ENCODE peak calls at places on chromosome 7, in seven cellular contexts. Y is H9, Z is neuronal stem cell, X is IMR-90, P is mesendoderm, Q is H1, K is mesenchymal stem cell. H is an unnamed sample.

GRCh38 chr7:46633200-46633599 is 712.1 kb upstream of the IGFBP3 start:
- DNase-seq in Y (no peak), Z (no peak), X (no peak), P (no peak), Q (no peak), K (no peak), H (no peak)

GRCh38 chr7:115968166-115968565 is 62.4 kb downstream of the TFEC start:
- DNase-seq in Y (no peak), Z (no peak), X (no peak), P (no peak), Q (no peak), K (no peak), H (no peak)

GRCh38 chr7:123319911-123320310 is 120.1 kb upstream of the SLC13A1 start:
- DNase-seq in Y (no peak), Z (no peak), X (no peak), P (no peak), Q (no peak), K (no peak), H (no peak)

GRCh38 chr7:90625562-90625961 is 29.4 kb downstream of the CDK14 start:
- DNase-seq in Y (no peak), Z (peak), X (peak), P (peak), Q (peak), K (peak), H (no peak)

GRCh38 chr7:41763626-41764025 is 60.7 kb upstream of the INHBA start:
- DNase-seq in Y (no peak), Z (no peak), X (peak), P (no peak), Q (no peak), K (no peak), H (no peak)

GRCh38 chr7:39923086-39923485 is 27.0 kb upstream of the CDK13 start:
- DNase-seq in Y (no peak), Z (no peak), X (no peak), P (no peak), Q (no peak), K (no peak), H (no peak)

GRCh38 chr7:52897708-52898107 is 137.7 kb upstream of the POM121L12 start:
- DNase-seq in Y (no peak), Z (no peak), X (no peak), P (no peak), Q (no peak), K (no peak), H (no peak)

GRCh38 chr7:150979706-150980390 is 1.7 kb upstream of the KCNH2 start:
- DNase-seq in Y (no peak), Z (no peak), X (no peak), P (no peak), Q (no peak), K (no peak), H (no peak)

GRCh38 chr7:5549096-5549896 is 125.7 kb upstream of the TNRC18 start:
- DNase-seq in Y (no peak), Z (no peak), X (peak), P (peak), Q (no peak), K (peak), H (peak)

GRCh38 chr7:47351233-47352154 is 230.4 kb downstream of the TNS3 start:
- DNase-seq in Y (no peak), Z (no peak), X (no peak), P (peak), Q (no peak), K (no peak), H (no peak)

GRCh38 chr7:77200542-77200941 is 923 bp upstream of the FGL2 start:
- DNase-seq in Y (no peak), Z (no peak), X (no peak), P (no peak), Q (no peak), K (no peak), H (no peak)
- H2BK120ac ChIP-seq in Y (no peak), Z (no peak), X (no peak), P (no peak), Q (no peak), K (no peak), H (no peak)

DNA sequence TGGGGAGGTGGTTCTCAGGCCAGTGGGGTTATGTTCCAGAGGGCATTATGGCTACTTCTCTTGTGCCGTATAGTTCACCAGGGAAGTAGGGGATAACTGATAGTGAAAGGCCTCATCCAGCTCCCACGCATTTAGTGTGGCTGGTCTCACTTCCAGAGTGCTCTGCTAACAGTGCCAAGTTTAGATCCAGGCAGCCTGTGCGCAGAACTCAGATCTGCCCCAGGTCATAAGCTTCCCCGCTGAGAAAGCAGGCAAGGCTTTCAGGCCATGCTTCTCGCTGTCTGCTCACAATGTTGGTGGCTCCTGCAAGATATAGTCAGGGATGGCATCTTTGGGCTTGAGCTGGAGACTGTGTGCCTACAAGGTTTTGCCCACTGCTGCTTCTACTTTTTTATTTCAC is 11.3 kb downstream of the AGK start:
- DNase-seq in Y (no peak), Z (no peak), X (no peak), P (no peak), Q (no peak), K (no peak), H (no peak)
- H2BK120ac ChIP-seq in Y (no peak), Z (no peak), X (no peak), P (no peak), Q (no peak), K (no peak), H (no peak)

DNA sequence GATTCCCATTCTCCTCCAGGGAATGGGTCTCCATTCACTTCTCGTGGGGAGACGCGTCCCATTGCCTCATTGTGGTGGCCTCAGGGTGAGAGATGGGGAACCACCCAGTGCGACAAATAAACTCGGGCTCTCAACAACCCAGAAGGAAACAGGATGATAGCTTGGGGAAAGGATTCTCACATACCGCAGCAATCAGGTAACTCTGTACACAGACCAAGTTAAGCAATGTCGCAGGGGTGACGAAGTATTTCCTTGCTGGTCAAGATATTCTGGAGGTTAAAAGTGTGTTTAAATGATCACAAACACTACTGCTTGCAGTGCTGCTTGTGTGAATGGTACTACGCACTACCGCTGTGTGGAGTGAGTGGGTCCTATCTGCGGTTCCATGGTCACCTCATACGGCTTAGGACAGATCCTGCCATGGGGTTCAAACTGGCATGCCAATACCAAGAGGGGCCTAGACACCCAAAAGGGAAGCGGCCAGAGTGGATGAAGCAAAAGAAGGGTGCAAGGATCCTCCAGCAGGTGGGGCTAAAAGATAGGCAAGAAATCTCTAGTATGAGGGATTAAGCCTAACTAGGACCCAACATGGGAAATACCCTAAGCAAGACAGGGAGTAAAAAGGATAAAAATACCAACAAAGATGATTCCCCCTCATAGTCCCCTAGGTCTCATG is 143.8 kb upstream of the TMEM106B start:
- DNase-seq in Y (peak), Z (peak), X (peak), P (peak), Q (peak), K (peak), H (peak)
- H2BK120ac ChIP-seq in Y (no peak), Z (no peak), X (no peak), P (no peak), Q (no peak), K (no peak), H (no peak)

GRCh38 chr7:7242899-7243298 is 60.6 kb downstream of the C1GALT1 start:
- DNase-seq in Y (no peak), Z (no peak), X (no peak), P (no peak), Q (no peak), K (no peak), H (no peak)
- H2BK120ac ChIP-seq in Y (no peak), Z (no peak), X (no peak), P (no peak), Q (no peak), K (no peak), H (no peak)

DNA sequence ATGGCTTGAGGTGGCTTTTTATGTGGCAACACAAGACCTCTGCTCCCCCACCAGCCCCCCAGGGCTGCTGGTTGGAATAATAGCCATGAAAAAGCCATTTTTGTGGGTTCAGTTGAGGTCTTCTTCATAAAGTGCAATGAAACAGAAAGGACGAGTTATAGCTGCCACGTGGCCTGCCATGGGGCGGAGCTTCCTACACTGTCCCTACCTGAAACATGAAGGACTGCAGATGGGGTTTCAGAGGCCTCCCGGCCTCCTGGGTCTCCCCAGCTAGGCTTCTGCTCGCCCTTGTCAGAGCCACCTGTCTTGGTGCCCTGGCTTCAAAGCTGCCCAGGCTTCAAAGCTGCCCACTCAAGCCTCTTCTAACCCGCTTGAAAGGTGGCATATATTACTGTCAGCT is 245.8 kb upstream of the PODXL start:
- DNase-seq in Y (no peak), Z (no peak), X (no peak), P (no peak), Q (no peak), K (no peak), H (no peak)
- H2BK120ac ChIP-seq in Y (no peak), Z (no peak), X (no peak), P (no peak), Q (no peak), K (no peak), H (no peak)

DNA sequence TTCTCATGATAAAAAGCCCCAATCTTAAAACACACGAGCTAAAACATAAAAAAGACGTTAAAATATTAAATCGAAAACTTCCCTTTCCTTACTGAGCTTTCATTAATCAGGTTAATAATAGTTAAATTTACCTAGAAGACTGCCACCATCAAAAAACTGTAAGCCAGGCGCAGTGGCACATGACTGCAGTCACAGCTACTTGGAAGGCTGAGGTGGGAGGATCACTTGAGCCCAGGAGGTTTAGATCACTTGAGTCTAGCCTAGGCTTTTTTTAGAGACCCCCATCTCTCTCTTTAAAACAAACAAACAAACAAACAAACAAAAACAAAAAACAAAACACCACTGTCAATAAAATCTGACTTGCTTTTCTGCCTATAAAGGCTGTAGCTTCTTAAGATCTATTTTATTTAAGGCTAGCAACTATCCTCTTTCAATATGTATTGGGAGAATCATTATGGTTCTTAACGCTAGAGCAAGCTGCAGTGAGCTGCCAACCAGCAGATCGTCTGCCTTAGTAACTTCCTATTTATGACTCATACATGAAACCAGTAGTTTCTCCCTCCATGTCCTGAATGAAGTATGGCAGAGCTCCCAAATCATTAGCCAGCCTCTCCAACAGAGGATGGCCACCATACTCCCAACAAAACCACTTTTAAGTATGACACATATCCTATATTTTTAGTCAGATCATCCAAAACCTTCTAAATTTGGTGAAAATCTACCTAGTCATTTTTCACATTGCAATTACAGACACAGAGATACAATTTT is 163.7 kb downstream of the SRPK2 start:
- DNase-seq in Y (no peak), Z (no peak), X (peak), P (peak), Q (no peak), K (peak), H (peak)
- H2BK120ac ChIP-seq in Y (no peak), Z (no peak), X (peak), P (no peak), Q (no peak), K (no peak), H (no peak)

GRCh38 chr7:37932993-37933392 is 12.6 kb downstream of the EPDR1 start:
- DNase-seq in Y (no peak), Z (no peak), X (no peak), P (no peak), Q (no peak), K (no peak), H (no peak)

GRCh38 chr7:37925620-37926019 is 5.2 kb downstream of the EPDR1 start:
- DNase-seq in Y (no peak), Z (no peak), X (no peak), P (no peak), Q (no peak), K (no peak), H (no peak)

GRCh38 chr7:37927739-37928444 is 7.5 kb downstream of the EPDR1 start:
- DNase-seq in Y (no peak), Z (no peak), X (no peak), P (no peak), Q (no peak), K (no peak), H (no peak)

GRCh38 chr7:37930226-37930948 is 9.9 kb downstream of the EPDR1 start:
- DNase-seq in Y (no peak), Z (no peak), X (no peak), P (no peak), Q (no peak), K (no peak), H (no peak)

DNA sequence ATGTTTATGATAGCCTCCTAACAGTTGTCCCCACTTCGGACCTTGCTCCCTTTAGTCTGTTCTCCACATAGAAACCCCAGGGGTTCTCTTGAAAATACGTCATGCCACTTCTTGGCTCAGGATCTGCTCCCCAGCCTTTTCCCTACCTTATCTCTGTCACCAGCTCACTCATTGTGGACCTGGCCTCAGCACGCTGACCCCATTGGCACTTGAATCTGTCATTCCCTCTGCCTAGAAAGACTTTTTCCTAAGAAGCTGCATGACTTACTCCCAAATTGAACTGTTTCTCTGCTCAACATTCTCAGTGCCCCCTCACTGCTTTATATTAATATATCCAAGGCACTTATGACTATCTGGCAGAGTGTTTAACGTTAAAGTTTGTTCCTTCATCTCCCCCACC is 8.4 kb downstream of the EPDR1 start:
- DNase-seq in Y (no peak), Z (no peak), X (no peak), P (no peak), Q (no peak), K (no peak), H (no peak)
- H2BK120ac ChIP-seq in Y (no peak), Z (no peak), X (no peak), P (no peak), Q (no peak), K (no peak), H (no peak)

DNA sequence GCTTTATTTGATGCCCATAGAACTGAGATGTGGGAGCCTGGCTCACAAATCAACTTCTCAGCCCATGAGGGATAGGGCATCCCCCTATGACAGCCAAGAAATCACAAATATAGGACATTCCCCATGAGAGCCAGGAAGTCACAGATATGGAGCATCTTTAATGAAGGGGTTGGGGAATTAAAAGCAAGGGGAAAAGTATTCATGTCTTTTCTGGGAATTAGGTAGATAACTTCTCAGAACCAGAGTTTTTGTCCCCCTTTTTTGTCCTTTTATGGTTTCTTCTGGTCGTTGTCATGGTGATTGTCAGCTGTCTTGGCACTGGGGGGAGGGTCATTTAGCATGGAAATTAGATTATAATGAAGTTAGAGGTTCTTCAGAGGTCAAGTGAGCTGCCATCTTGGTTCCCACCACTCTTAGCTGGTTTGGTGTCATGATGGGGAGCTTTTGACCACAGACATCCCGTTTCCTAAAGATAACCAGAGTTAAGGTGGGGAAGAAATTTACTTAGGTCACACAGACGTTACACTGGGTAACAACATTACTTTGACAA is 56.9 kb downstream of the NOD1 start:
- DNase-seq in Y (no peak), Z (no peak), X (no peak), P (no peak), Q (no peak), K (no peak), H (no peak)
- H2BK120ac ChIP-seq in Y (no peak), Z (no peak), X (no peak), P (no peak), Q (no peak), K (no peak), H (no peak)

DNA sequence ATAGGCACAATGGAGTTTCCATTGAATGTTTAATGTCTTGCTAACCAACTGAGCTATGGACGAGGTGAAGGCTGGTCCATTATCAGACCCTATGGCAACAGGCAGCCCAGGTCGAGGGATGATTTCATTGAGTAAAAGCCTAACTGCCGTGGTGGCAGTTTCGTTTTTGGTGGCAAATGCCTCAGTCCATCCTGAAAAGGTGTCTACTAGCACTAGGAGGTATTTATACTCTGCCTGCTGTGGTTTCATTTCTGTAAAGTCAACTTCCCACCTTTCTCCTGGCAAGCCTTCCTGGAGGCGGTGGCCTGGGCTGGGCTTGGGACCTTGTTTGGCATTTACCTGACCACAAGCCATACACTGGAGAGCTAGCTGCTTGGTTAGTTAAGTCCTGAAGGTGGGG is 75.8 kb downstream of the PRR15 start:
- DNase-seq in Y (no peak), Z (no peak), X (no peak), P (no peak), Q (no peak), K (no peak), H (no peak)
- H2BK120ac ChIP-seq in Y (no peak), Z (no peak), X (no peak), P (no peak), Q (no peak), K (no peak), H (no peak)